ENCODE peak calls at places on chromosomes 3 and 15, in ten cellular contexts. One of them, this sample, is unnamed. For H3K4me1, the result is how much of the 10 kb centered on the place peaks cover.

GRCh38 chr3:89145995-89146394 is 38.6 kb downstream of the EPHA3 start:
- DNase-seq in HepG2: peak
- DNase-seq in heart right ventricle: no peak
- DNase-seq in IMR-90: peak
- DNase-seq in psoas muscle: no peak
- DNase-seq in mesendoderm: peak
- DNase-seq in right lobe of liver: no peak
- DNase-seq in body of pancreas: peak
- DNase-seq in adrenal gland: no peak
- DNase-seq in H1: no peak
- DNase-seq in this sample: no peak

GRCh38 chr3:103048371-103048722 is 613.5 kb downstream of the ZPLD1 start:
- DNase-seq in HepG2: no peak
- DNase-seq in heart right ventricle: no peak
- DNase-seq in IMR-90: no peak
- DNase-seq in psoas muscle: no peak
- DNase-seq in mesendoderm: no peak
- DNase-seq in right lobe of liver: no peak
- DNase-seq in body of pancreas: no peak
- DNase-seq in adrenal gland: no peak
- DNase-seq in H1: no peak
- DNase-seq in this sample: no peak

GRCh38 chr3:142445816-142446254 is 2.0 kb downstream of the XRN1 start:
- DNase-seq in HepG2: peak
- DNase-seq in heart right ventricle: no peak
- DNase-seq in IMR-90: peak
- DNase-seq in psoas muscle: no peak
- DNase-seq in mesendoderm: no peak
- DNase-seq in right lobe of liver: no peak
- DNase-seq in body of pancreas: no peak
- DNase-seq in adrenal gland: no peak
- DNase-seq in H1: no peak
- DNase-seq in this sample: no peak

GRCh38 chr15:97728791-97729190 is 231.7 kb upstream of the ARRDC4 start:
- DNase-seq in HepG2: no peak
- DNase-seq in heart right ventricle: peak
- DNase-seq in IMR-90: no peak
- DNase-seq in psoas muscle: no peak
- DNase-seq in mesendoderm: no peak
- DNase-seq in right lobe of liver: no peak
- DNase-seq in body of pancreas: no peak
- DNase-seq in adrenal gland: no peak
- DNase-seq in H1: no peak
- DNase-seq in this sample: no peak

GRCh38 chr3:113776564-113776963 is 29.7 kb downstream of the ATP6V1A start:
- DNase-seq in HepG2: no peak
- DNase-seq in heart right ventricle: no peak
- DNase-seq in IMR-90: no peak
- DNase-seq in psoas muscle: no peak
- DNase-seq in mesendoderm: no peak
- DNase-seq in right lobe of liver: no peak
- DNase-seq in body of pancreas: no peak
- DNase-seq in adrenal gland: no peak
- DNase-seq in H1: no peak
- DNase-seq in this sample: no peak

GRCh38 chr3:139110072-139110830 is 65.6 kb upstream of the PRR23C start:
- DNase-seq in HepG2: no peak
- DNase-seq in heart right ventricle: peak
- DNase-seq in IMR-90: no peak
- DNase-seq in psoas muscle: no peak
- DNase-seq in mesendoderm: no peak
- DNase-seq in right lobe of liver: peak
- DNase-seq in body of pancreas: no peak
- DNase-seq in adrenal gland: peak
- DNase-seq in H1: no peak
- DNase-seq in this sample: no peak

GRCh38 chr3:161599702-161600101 is 103.1 kb downstream of the OTOL1 start:
- DNase-seq in HepG2: no peak
- DNase-seq in heart right ventricle: no peak
- DNase-seq in IMR-90: no peak
- DNase-seq in psoas muscle: no peak
- DNase-seq in mesendoderm: no peak
- DNase-seq in right lobe of liver: no peak
- DNase-seq in body of pancreas: no peak
- DNase-seq in adrenal gland: no peak
- DNase-seq in H1: no peak
- DNase-seq in this sample: no peak

GRCh38 chr3:105984837-105985236 is 116.0 kb upstream of the CBLB start:
- DNase-seq in HepG2: no peak
- DNase-seq in heart right ventricle: no peak
- DNase-seq in IMR-90: peak
- DNase-seq in psoas muscle: no peak
- DNase-seq in mesendoderm: no peak
- DNase-seq in right lobe of liver: no peak
- DNase-seq in body of pancreas: no peak
- DNase-seq in adrenal gland: no peak
- DNase-seq in H1: no peak
- DNase-seq in this sample: no peak

GRCh38 chr3:28122227-28122626 is 119.2 kb upstream of the CMC1 start:
- DNase-seq in HepG2: no peak
- DNase-seq in heart right ventricle: no peak
- DNase-seq in IMR-90: no peak
- DNase-seq in psoas muscle: no peak
- DNase-seq in mesendoderm: no peak
- DNase-seq in right lobe of liver: no peak
- DNase-seq in body of pancreas: no peak
- DNase-seq in adrenal gland: no peak
- DNase-seq in H1: no peak
- DNase-seq in this sample: no peak

GRCh38 chr15:67799801-67800205 is 25.5 kb upstream of the SKOR1 start:
- DNase-seq in HepG2: no peak
- DNase-seq in heart right ventricle: no peak
- DNase-seq in IMR-90: no peak
- DNase-seq in psoas muscle: no peak
- DNase-seq in mesendoderm: no peak
- DNase-seq in right lobe of liver: no peak
- DNase-seq in body of pancreas: no peak
- DNase-seq in adrenal gland: peak
- DNase-seq in H1: no peak
- DNase-seq in this sample: no peak
- H3K4me1 ChIP-seq in HepG2: under half
- H3K4me1 ChIP-seq in heart right ventricle: under half
- H3K4me1 ChIP-seq in IMR-90: under half
- H3K4me1 ChIP-seq in psoas muscle: under half
- H3K4me1 ChIP-seq in mesendoderm: under half
- H3K4me1 ChIP-seq in right lobe of liver: under half
- H3K4me1 ChIP-seq in body of pancreas: under half
- H3K4me1 ChIP-seq in adrenal gland: under half
- H3K4me1 ChIP-seq in H1: under half
- H3K4me1 ChIP-seq in this sample: under half

GRCh38 chr3:197970588-197970987 is 10.6 kb downstream of the LMLN start:
- DNase-seq in HepG2: peak
- DNase-seq in heart right ventricle: no peak
- DNase-seq in IMR-90: no peak
- DNase-seq in psoas muscle: no peak
- DNase-seq in mesendoderm: no peak
- DNase-seq in right lobe of liver: no peak
- DNase-seq in body of pancreas: no peak
- DNase-seq in adrenal gland: no peak
- DNase-seq in H1: no peak
- DNase-seq in this sample: no peak

GRCh38 chr3:197974016-197974415 is 14.0 kb downstream of the LMLN start:
- DNase-seq in HepG2: no peak
- DNase-seq in heart right ventricle: no peak
- DNase-seq in IMR-90: no peak
- DNase-seq in psoas muscle: no peak
- DNase-seq in mesendoderm: no peak
- DNase-seq in right lobe of liver: no peak
- DNase-seq in body of pancreas: no peak
- DNase-seq in adrenal gland: no peak
- DNase-seq in H1: no peak
- DNase-seq in this sample: no peak

GRCh38 chr3:197975311-197975710 is 15.3 kb downstream of the LMLN start:
- DNase-seq in HepG2: no peak
- DNase-seq in heart right ventricle: no peak
- DNase-seq in IMR-90: no peak
- DNase-seq in psoas muscle: no peak
- DNase-seq in mesendoderm: no peak
- DNase-seq in right lobe of liver: no peak
- DNase-seq in body of pancreas: no peak
- DNase-seq in adrenal gland: no peak
- DNase-seq in H1: no peak
- DNase-seq in this sample: no peak
- H3K27ac ChIP-seq in HepG2: no peak
- H3K27ac ChIP-seq in heart right ventricle: no peak
- H3K27ac ChIP-seq in IMR-90: no peak
- H3K27ac ChIP-seq in psoas muscle: no peak
- H3K27ac ChIP-seq in mesendoderm: no peak
- H3K27ac ChIP-seq in right lobe of liver: no peak
- H3K27ac ChIP-seq in body of pancreas: no peak
- H3K27ac ChIP-seq in adrenal gland: no peak
- H3K27ac ChIP-seq in H1: no peak
- H3K27ac ChIP-seq in this sample: no peak

GRCh38 chr3:171088496-171088895 is 62.0 kb upstream of the SLC2A2 start:
- DNase-seq in HepG2: no peak
- DNase-seq in heart right ventricle: no peak
- DNase-seq in IMR-90: peak
- DNase-seq in psoas muscle: no peak
- DNase-seq in mesendoderm: no peak
- DNase-seq in right lobe of liver: no peak
- DNase-seq in body of pancreas: no peak
- DNase-seq in adrenal gland: no peak
- DNase-seq in H1: no peak
- DNase-seq in this sample: no peak
- H3K4me3 ChIP-seq in HepG2: no peak
- H3K4me3 ChIP-seq in heart right ventricle: no peak
- H3K4me3 ChIP-seq in IMR-90: no peak
- H3K4me3 ChIP-seq in psoas muscle: no peak
- H3K4me3 ChIP-seq in mesendoderm: no peak
- H3K4me3 ChIP-seq in right lobe of liver: no peak
- H3K4me3 ChIP-seq in body of pancreas: no peak
- H3K4me3 ChIP-seq in adrenal gland: no peak
- H3K4me3 ChIP-seq in H1: no peak
- H3K4me3 ChIP-seq in this sample: no peak

DNA sequence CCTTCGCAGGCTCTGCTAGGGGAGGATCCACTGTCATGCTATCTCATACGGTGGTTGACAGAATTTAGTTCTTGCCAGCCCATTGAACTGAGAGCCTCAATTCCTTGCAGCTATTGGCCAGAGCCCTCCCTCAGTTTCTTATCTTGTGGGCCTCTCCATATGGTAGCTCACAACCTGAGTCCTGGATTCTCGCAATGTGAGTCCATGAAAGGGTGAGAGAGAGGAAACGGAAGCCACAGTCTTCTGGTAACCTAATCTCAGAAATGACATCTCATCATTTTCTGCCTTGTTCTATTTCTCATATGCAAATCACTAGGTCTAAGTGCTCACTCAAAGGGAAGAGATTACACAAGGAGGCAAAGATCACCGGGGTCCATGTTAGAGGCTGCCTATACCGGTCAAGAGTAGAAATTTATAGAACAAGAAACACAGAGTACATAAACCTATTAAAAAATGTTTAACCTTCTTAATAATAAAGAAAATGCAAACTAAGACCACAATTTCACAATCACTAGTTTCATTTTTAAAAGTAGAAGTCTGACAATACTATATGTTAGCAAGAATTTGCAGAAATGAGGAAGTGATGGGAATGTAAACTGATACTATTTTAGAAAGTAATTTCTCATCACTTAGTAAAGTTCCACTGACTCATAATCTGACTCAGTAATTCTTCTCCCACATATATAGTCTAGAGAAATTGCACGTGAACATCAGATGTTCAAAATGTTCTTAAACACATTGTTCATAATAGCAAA is 378.4 kb upstream of the AGTR1 start:
- DNase-seq in HepG2: no peak
- DNase-seq in heart right ventricle: no peak
- DNase-seq in IMR-90: peak
- DNase-seq in psoas muscle: no peak
- DNase-seq in mesendoderm: no peak
- DNase-seq in right lobe of liver: no peak
- DNase-seq in body of pancreas: no peak
- DNase-seq in adrenal gland: no peak
- DNase-seq in H1: no peak
- DNase-seq in this sample: no peak
- H3K4me1 ChIP-seq in HepG2: under half
- H3K4me1 ChIP-seq in heart right ventricle: under half
- H3K4me1 ChIP-seq in IMR-90: under half
- H3K4me1 ChIP-seq in psoas muscle: under half
- H3K4me1 ChIP-seq in mesendoderm: under half
- H3K4me1 ChIP-seq in right lobe of liver: under half
- H3K4me1 ChIP-seq in body of pancreas: under half
- H3K4me1 ChIP-seq in adrenal gland: under half
- H3K4me1 ChIP-seq in H1: under half
- H3K4me1 ChIP-seq in this sample: under half

GRCh38 chr3:13065727-13066126 is 7.5 kb downstream of the IQSEC1 start:
- DNase-seq in HepG2: no peak
- DNase-seq in heart right ventricle: no peak
- DNase-seq in IMR-90: no peak
- DNase-seq in psoas muscle: no peak
- DNase-seq in mesendoderm: no peak
- DNase-seq in right lobe of liver: no peak
- DNase-seq in body of pancreas: no peak
- DNase-seq in adrenal gland: no peak
- DNase-seq in H1: no peak
- DNase-seq in this sample: no peak

GRCh38 chr3:13069495-13069894 is 3.7 kb downstream of the IQSEC1 start:
- DNase-seq in HepG2: no peak
- DNase-seq in heart right ventricle: no peak
- DNase-seq in IMR-90: no peak
- DNase-seq in psoas muscle: no peak
- DNase-seq in mesendoderm: peak
- DNase-seq in right lobe of liver: no peak
- DNase-seq in body of pancreas: peak
- DNase-seq in adrenal gland: no peak
- DNase-seq in H1: no peak
- DNase-seq in this sample: no peak

GRCh38 chr3:13066236-13066635 is 7.0 kb downstream of the IQSEC1 start:
- DNase-seq in HepG2: no peak
- DNase-seq in heart right ventricle: no peak
- DNase-seq in IMR-90: no peak
- DNase-seq in psoas muscle: no peak
- DNase-seq in mesendoderm: no peak
- DNase-seq in right lobe of liver: no peak
- DNase-seq in body of pancreas: no peak
- DNase-seq in adrenal gland: no peak
- DNase-seq in H1: no peak
- DNase-seq in this sample: no peak

GRCh38 chr3:13068269-13069010 is 4.8 kb downstream of the IQSEC1 start:
- DNase-seq in HepG2: no peak
- DNase-seq in heart right ventricle: no peak
- DNase-seq in IMR-90: no peak
- DNase-seq in psoas muscle: no peak
- DNase-seq in mesendoderm: no peak
- DNase-seq in right lobe of liver: no peak
- DNase-seq in body of pancreas: no peak
- DNase-seq in adrenal gland: no peak
- DNase-seq in H1: no peak
- DNase-seq in this sample: no peak

GRCh38 chr3:13067778-13068177 is 5.5 kb downstream of the IQSEC1 start:
- DNase-seq in HepG2: no peak
- DNase-seq in heart right ventricle: no peak
- DNase-seq in IMR-90: no peak
- DNase-seq in psoas muscle: no peak
- DNase-seq in mesendoderm: no peak
- DNase-seq in right lobe of liver: no peak
- DNase-seq in body of pancreas: no peak
- DNase-seq in adrenal gland: no peak
- DNase-seq in H1: no peak
- DNase-seq in this sample: no peak
- H3K27ac ChIP-seq in HepG2: no peak
- H3K27ac ChIP-seq in heart right ventricle: no peak
- H3K27ac ChIP-seq in IMR-90: no peak
- H3K27ac ChIP-seq in psoas muscle: no peak
- H3K27ac ChIP-seq in mesendoderm: no peak
- H3K27ac ChIP-seq in right lobe of liver: no peak
- H3K27ac ChIP-seq in body of pancreas: no peak
- H3K27ac ChIP-seq in adrenal gland: no peak
- H3K27ac ChIP-seq in H1: no peak
- H3K27ac ChIP-seq in this sample: no peak

This sample was measured in endodermal cell.